ENCODE peak calls at places on chromosome 16, in seven cellular contexts. H, T, A, F, W, C and V are unnamed samples.

GRCh38 chr16:68642436-68643064 is 2.6 kb upstream of the CDH3 start:
- DNase-seq in H (no peak), T (no peak), A (peak), F (no peak), W (no peak), C (no peak), V (peak)

GRCh38 chr16:963913-964695 is 6.7 kb downstream of the LMF1 start:
- DNase-seq in H (no peak), T (peak), A (no peak), F (no peak), W (no peak), C (no peak), V (no peak)

GRCh38 chr16:76583466-76583865 is 306.3 kb downstream of the CNTNAP4 start:
- DNase-seq in H (peak), T (peak), A (no peak), F (peak), W (no peak), C (no peak), V (peak)

GRCh38 chr16:3458278-3458851 is 14.9 kb downstream of the NAA60 start:
- DNase-seq in H (peak), T (peak), A (no peak), F (peak), W (no peak), C (no peak), V (peak)

GRCh38 chr16:2270070-2270462 is 2.1 kb upstream of the RNPS1 start:
- DNase-seq in H (no peak), T (no peak), A (no peak), F (no peak), W (no peak), C (no peak), V (no peak)

GRCh38 chr16:23147666-23148065 is 1.6 kb downstream of the USP31 start:
- DNase-seq in H (no peak), T (no peak), A (no peak), F (no peak), W (no peak), C (no peak), V (no peak)

GRCh38 chr16:26196310-26196709 is 504.6 kb downstream of the HS3ST4 start:
- DNase-seq in H (no peak), T (no peak), A (no peak), F (no peak), W (no peak), C (no peak), V (no peak)

GRCh38 chr16:87186440-87186839 is 130.8 kb downstream of the C16orf95 start:
- DNase-seq in H (no peak), T (no peak), A (no peak), F (no peak), W (no peak), C (no peak), V (no peak)

GRCh38 chr16:10266809-10267208 is 84.6 kb upstream of the GRIN2A start:
- DNase-seq in H (no peak), T (no peak), A (no peak), F (peak), W (no peak), C (no peak), V (no peak)

GRCh38 chr16:58733248-58733670 is 857 bp downstream of the GOT2 start:
- DNase-seq in H (peak), T (peak), A (no peak), F (peak), W (no peak), C (no peak), V (peak)

GRCh38 chr16:51569204-51569911 is 418.3 kb upstream of the SALL1 start:
- DNase-seq in H (peak), T (peak), A (no peak), F (peak), W (no peak), C (no peak), V (peak)

GRCh38 chr16:1691956-1692355 is 13.9 kb downstream of the JPT2 start:
- DNase-seq in H (peak), T (peak), A (no peak), F (no peak), W (no peak), C (no peak), V (peak)

GRCh38 chr16:72950669-72951068 is 97.3 kb downstream of the ZFHX3 start:
- DNase-seq in H (no peak), T (no peak), A (no peak), F (no peak), W (no peak), C (no peak), V (no peak)

GRCh38 chr16:89031715-89032659 is 55.0 kb upstream of the CBFA2T3 start:
- DNase-seq in H (no peak), T (no peak), A (peak), F (peak), W (peak), C (no peak), V (no peak)

GRCh38 chr16:86734559-86735480 is 156.5 kb downstream of the FOXL1 start:
- DNase-seq in H (no peak), T (no peak), A (no peak), F (no peak), W (no peak), C (no peak), V (no peak)

GRCh38 chr16:50274771-50275415 is 8.5 kb downstream of the ADCY7 start:
- DNase-seq in H (no peak), T (no peak), A (peak), F (no peak), W (no peak), C (no peak), V (no peak)

GRCh38 chr16:49810769-49811315 is 45.1 kb downstream of the ZNF423 start:
- DNase-seq in H (no peak), T (no peak), A (no peak), F (no peak), W (no peak), C (no peak), V (no peak)

GRCh38 chr16:60432472-60432871 is 1603.8 kb downstream of the CDH8 start:
- DNase-seq in H (no peak), T (no peak), A (no peak), F (no peak), W (no peak), C (no peak), V (no peak)

GRCh38 chr16:86529160-86529559 is 18.8 kb downstream of the FOXF1 start:
- DNase-seq in H (peak), T (no peak), A (no peak), F (no peak), W (no peak), C (no peak), V (no peak)

GRCh38 chr16:9791566-9791965 is 390.7 kb downstream of the GRIN2A start:
- DNase-seq in H (no peak), T (no peak), A (no peak), F (no peak), W (no peak), C (no peak), V (no peak)

GRCh38 chr16:53087101-53087500 is 32.3 kb downstream of the CHD9 start:
- DNase-seq in H (peak), T (peak), A (no peak), F (no peak), W (no peak), C (no peak), V (no peak)

GRCh38 chr16:86593913-86594312 is 15.6 kb downstream of the FOXL1 start:
- DNase-seq in H (no peak), T (no peak), A (no peak), F (no peak), W (no peak), C (no peak), V (no peak)

GRCh38 chr16:82643936-82644630 is 17.3 kb downstream of the CDH13 start:
- DNase-seq in H (no peak), T (no peak), A (no peak), F (no peak), W (no peak), C (no peak), V (no peak)

GRCh38 chr16:638034-638543 is 2.0 kb upstream of the METTL26 start:
- DNase-seq in H (no peak), T (no peak), A (no peak), F (no peak), W (no peak), C (no peak), V (no peak)

GRCh38 chr16:49179714-49180330 is 101.8 kb downstream of the CBLN1 start:
- DNase-seq in H (no peak), T (no peak), A (no peak), F (no peak), W (no peak), C (no peak), V (no peak)

GRCh38 chr16:2163211-2163881 is 7.8 kb downstream of the TRAF7 start:
- DNase-seq in H (no peak), T (no peak), A (no peak), F (no peak), W (no peak), C (no peak), V (peak)

GRCh38 chr16:73323880-73324279 is 276.0 kb upstream of the ZFHX3 start:
- DNase-seq in H (peak), T (no peak), A (no peak), F (no peak), W (no peak), C (no peak), V (no peak)

GRCh38 chr16:52068447-52069074 is 478.4 kb downstream of the TOX3 start:
- DNase-seq in H (peak), T (peak), A (no peak), F (peak), W (no peak), C (no peak), V (peak)

GRCh38 chr16:51404386-51404785 is 253.3 kb upstream of the SALL1 start:
- DNase-seq in H (peak), T (no peak), A (no peak), F (no peak), W (no peak), C (no peak), V (peak)

GRCh38 chr16:64122177-64122576 is 999.7 kb downstream of the CDH11 start:
- DNase-seq in H (no peak), T (peak), A (no peak), F (no peak), W (no peak), C (no peak), V (no peak)

GRCh38 chr16:66360624-66361324 is 5.7 kb upstream of the CDH5 start:
- DNase-seq in H (peak), T (no peak), A (no peak), F (no peak), W (no peak), C (no peak), V (no peak)

GRCh38 chr16:12900599-12901203 is 697 bp upstream of the SHISA9 start:
- DNase-seq in H (no peak), T (no peak), A (no peak), F (no peak), W (no peak), C (no peak), V (no peak)

GRCh38 chr16:89842471-89843408 is 14.5 kb downstream of the SPIRE2 start:
- DNase-seq in H (peak), T (peak), A (no peak), F (no peak), W (no peak), C (no peak), V (no peak)

DNA sequence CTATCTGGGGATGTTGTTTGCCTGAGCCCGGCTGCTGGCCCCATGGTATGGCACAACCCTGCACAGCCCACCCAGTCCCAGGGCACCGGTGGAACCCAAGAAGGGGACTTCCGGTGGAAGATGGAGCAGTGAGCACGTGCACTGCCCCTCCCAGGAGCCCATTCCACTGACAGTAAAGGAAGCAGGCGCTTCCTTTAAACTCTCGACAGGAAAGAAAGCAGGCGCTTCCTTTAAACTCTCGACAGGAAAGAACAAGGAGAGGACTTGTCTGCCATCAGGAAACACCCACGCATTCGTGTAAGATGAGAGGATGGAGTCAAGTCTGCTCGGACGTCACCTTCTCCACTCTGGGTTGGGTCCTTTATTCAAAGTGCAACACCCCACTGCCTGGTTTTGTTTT is 53.7 kb downstream of the IL21R start:
- DNase-seq in H (peak), T (no peak), A (no peak), F (no peak), W (no peak), C (no peak), V (peak)
- TF ChIP-seq CTCF in H (no peak), T (no peak), A (no peak), F (no peak), W (no peak), C (no peak), V (no peak)

GRCh38 chr16:27235938-27236245 is 32.6 kb downstream of the KDM8 start:
- DNase-seq in H (no peak), T (no peak), A (peak), F (no peak), W (no peak), C (no peak), V (no peak)
- H3K4me3 ChIP-seq in H (no peak), T (no peak), A (no peak), F (no peak), W (no peak), C (no peak), V (no peak)

DNA sequence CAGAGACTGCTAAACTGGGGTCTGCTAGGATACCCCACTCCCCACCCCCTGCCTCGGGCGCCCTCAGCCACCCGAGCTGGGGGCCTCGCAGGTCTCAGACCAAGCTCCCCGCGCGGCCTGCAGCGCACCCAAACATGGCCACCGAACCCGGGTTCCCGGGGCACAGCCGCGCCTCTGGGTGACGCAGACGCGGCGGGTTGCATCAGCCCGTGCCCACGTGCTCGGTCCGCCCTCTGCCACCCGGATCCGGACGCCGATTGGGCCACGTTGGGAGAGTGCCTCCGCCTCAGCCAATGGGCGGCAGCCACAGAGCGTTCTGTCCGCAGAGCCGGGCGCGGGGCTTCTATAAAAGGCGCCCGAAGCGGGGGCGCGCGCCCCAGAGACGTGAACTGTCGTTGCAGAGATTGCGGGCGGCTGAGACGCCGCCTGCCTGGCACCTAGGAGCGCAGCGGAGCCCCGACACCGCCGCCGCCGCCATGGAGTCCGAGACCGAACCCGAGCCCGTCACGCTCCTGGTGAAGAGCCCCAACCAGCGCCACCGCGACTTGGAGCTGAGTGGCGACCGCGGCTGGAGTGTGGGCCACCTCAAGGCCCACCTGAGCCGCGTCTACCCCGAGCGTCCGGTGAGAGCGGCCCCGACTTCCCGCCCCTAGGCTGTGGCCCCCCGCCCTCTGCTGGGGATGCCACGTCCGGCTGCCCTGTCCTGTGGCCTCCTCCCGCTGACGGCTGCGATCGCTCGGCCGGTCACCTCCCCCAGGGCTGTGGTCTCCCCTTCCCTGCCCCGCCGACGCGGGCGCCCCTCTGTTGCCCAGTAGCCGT is at the start of gene HERPUD1:
- DNase-seq in H (peak), T (peak), A (peak), F (peak), W (peak), C (peak), V (peak)
- TF ChIP-seq CTCF in H (peak), T (no peak), A (peak), F (no peak), W (no peak), C (peak), V (no peak)

DNA sequence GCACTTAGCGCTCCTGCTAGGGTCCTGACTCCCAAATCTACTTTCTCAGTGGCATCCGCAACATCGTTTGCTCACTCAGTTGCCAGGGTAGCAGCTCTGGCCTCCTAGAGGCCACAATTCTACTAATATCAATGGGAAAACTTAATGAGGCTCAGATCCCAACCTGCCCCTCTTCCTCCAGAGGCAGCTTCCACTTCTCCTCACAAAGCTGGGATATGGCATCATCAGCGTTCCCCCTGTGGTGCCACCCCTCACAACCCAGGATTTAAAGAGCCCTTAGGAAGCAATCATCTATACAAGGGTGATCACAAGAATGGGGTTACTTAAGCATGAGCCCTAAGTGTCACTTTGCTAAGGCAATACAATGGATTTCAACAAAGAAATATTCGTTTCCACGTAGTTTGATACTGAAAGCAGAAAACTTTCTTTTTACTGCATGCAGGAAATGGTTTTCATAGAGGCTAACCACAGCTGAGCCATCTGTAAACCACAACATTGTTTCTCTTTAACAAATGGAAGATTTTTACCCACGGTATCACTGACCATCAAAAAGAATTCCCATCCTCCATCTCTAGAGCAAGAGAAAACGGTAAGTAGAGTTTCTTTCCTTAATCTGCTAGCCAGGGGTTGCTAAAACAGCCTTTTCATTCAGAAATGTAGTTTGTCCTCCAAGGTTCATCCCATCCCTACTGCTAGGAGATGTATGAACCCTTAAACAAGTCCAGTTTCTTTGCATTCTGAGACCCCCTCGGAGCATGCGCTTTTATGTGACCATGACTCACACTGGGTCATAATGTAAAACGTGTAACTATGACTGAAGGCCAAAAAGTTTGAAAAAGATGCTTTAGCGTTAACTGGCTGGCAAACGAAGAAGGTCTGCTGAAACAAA is 68.3 kb upstream of the BCAR1 start:
- DNase-seq in H (peak), T (peak), A (no peak), F (peak), W (peak), C (no peak), V (peak)
- H3K4me3 ChIP-seq in H (peak), T (peak), A (no peak), F (no peak), W (no peak), C (no peak), V (no peak)